ENCODE peak calls at places on chromosomes 12 and 14, in nine cellular contexts. One of them, this sample, is unnamed.

GRCh38 chr12:103773109-103773905 is 67.7 kb downstream of the NT5DC3 start:
- DNase-seq in effector memory CD8-positive, alpha-beta T cell: no peak
- DNase-seq in stimulated activated CD8-positive, alpha-beta memory T cell treated with anti-CD3 and anti-CD28 coated beads, Interleukin-2, amount 100 ng/mL, for 48 hours: no peak
- DNase-seq in HT1080: no peak
- DNase-seq in skeletal muscle cell: no peak
- DNase-seq in stimulated activated CD4-positive, alpha-beta T cell treated with anti-CD3 and anti-CD28 coated beads, Interleukin-12 subunit alpha, Interleukin-12 subunit beta, amount 100 ng/mL, for 4 hours: no peak
- DNase-seq in Panc1: no peak
- DNase-seq in NCI-H460: no peak
- DNase-seq in AG20443: no peak
- DNase-seq in this sample: no peak

GRCh38 chr14:74568380-74568649 is 43.7 kb downstream of the LTBP2 start:
- DNase-seq in effector memory CD8-positive, alpha-beta T cell: no peak
- DNase-seq in stimulated activated CD8-positive, alpha-beta memory T cell treated with anti-CD3 and anti-CD28 coated beads, Interleukin-2, amount 100 ng/mL, for 48 hours: no peak
- DNase-seq in HT1080: no peak
- DNase-seq in skeletal muscle cell: no peak
- DNase-seq in stimulated activated CD4-positive, alpha-beta T cell treated with anti-CD3 and anti-CD28 coated beads, Interleukin-12 subunit alpha, Interleukin-12 subunit beta, amount 100 ng/mL, for 4 hours: no peak
- DNase-seq in Panc1: no peak
- DNase-seq in NCI-H460: no peak
- DNase-seq in AG20443: no peak
- DNase-seq in this sample: no peak

GRCh38 chr12:29039013-29039412 is 110.1 kb upstream of the FAR2 start:
- DNase-seq in effector memory CD8-positive, alpha-beta T cell: no peak
- DNase-seq in stimulated activated CD8-positive, alpha-beta memory T cell treated with anti-CD3 and anti-CD28 coated beads, Interleukin-2, amount 100 ng/mL, for 48 hours: no peak
- DNase-seq in HT1080: no peak
- DNase-seq in skeletal muscle cell: peak
- DNase-seq in stimulated activated CD4-positive, alpha-beta T cell treated with anti-CD3 and anti-CD28 coated beads, Interleukin-12 subunit alpha, Interleukin-12 subunit beta, amount 100 ng/mL, for 4 hours: no peak
- DNase-seq in Panc1: no peak
- DNase-seq in NCI-H460: no peak
- DNase-seq in AG20443: peak
- DNase-seq in this sample: no peak

GRCh38 chr12:110641512-110641911 is 27.6 kb downstream of the TCTN1 start:
- DNase-seq in effector memory CD8-positive, alpha-beta T cell: no peak
- DNase-seq in stimulated activated CD8-positive, alpha-beta memory T cell treated with anti-CD3 and anti-CD28 coated beads, Interleukin-2, amount 100 ng/mL, for 48 hours: no peak
- DNase-seq in HT1080: no peak
- DNase-seq in skeletal muscle cell: peak
- DNase-seq in stimulated activated CD4-positive, alpha-beta T cell treated with anti-CD3 and anti-CD28 coated beads, Interleukin-12 subunit alpha, Interleukin-12 subunit beta, amount 100 ng/mL, for 4 hours: no peak
- DNase-seq in Panc1: no peak
- DNase-seq in NCI-H460: no peak
- DNase-seq in AG20443: no peak
- DNase-seq in this sample: no peak

GRCh38 chr14:71187633-71188356 is 280.5 kb downstream of the PCNX1 start:
- DNase-seq in effector memory CD8-positive, alpha-beta T cell: no peak
- DNase-seq in stimulated activated CD8-positive, alpha-beta memory T cell treated with anti-CD3 and anti-CD28 coated beads, Interleukin-2, amount 100 ng/mL, for 48 hours: no peak
- DNase-seq in HT1080: no peak
- DNase-seq in skeletal muscle cell: no peak
- DNase-seq in stimulated activated CD4-positive, alpha-beta T cell treated with anti-CD3 and anti-CD28 coated beads, Interleukin-12 subunit alpha, Interleukin-12 subunit beta, amount 100 ng/mL, for 4 hours: no peak
- DNase-seq in Panc1: no peak
- DNase-seq in NCI-H460: no peak
- DNase-seq in AG20443: no peak
- DNase-seq in this sample: no peak

GRCh38 chr14:23093993-23094665 is 807 bp downstream of the ACIN1 start:
- DNase-seq in effector memory CD8-positive, alpha-beta T cell: no peak
- DNase-seq in stimulated activated CD8-positive, alpha-beta memory T cell treated with anti-CD3 and anti-CD28 coated beads, Interleukin-2, amount 100 ng/mL, for 48 hours: no peak
- DNase-seq in HT1080: no peak
- DNase-seq in skeletal muscle cell: peak
- DNase-seq in stimulated activated CD4-positive, alpha-beta T cell treated with anti-CD3 and anti-CD28 coated beads, Interleukin-12 subunit alpha, Interleukin-12 subunit beta, amount 100 ng/mL, for 4 hours: no peak
- DNase-seq in Panc1: no peak
- DNase-seq in NCI-H460: no peak
- DNase-seq in AG20443: no peak
- DNase-seq in this sample: peak

GRCh38 chr14:22871962-22872832 is 657 bp downstream of the LRP10 start:
- DNase-seq in effector memory CD8-positive, alpha-beta T cell: peak
- DNase-seq in stimulated activated CD8-positive, alpha-beta memory T cell treated with anti-CD3 and anti-CD28 coated beads, Interleukin-2, amount 100 ng/mL, for 48 hours: peak
- DNase-seq in HT1080: peak
- DNase-seq in skeletal muscle cell: no peak
- DNase-seq in stimulated activated CD4-positive, alpha-beta T cell treated with anti-CD3 and anti-CD28 coated beads, Interleukin-12 subunit alpha, Interleukin-12 subunit beta, amount 100 ng/mL, for 4 hours: peak
- DNase-seq in Panc1: no peak
- DNase-seq in NCI-H460: peak
- DNase-seq in AG20443: peak
- DNase-seq in this sample: peak

GRCh38 chr12:56304276-56304675 is 4.1 kb upstream of the CS start:
- DNase-seq in effector memory CD8-positive, alpha-beta T cell: no peak
- DNase-seq in stimulated activated CD8-positive, alpha-beta memory T cell treated with anti-CD3 and anti-CD28 coated beads, Interleukin-2, amount 100 ng/mL, for 48 hours: no peak
- DNase-seq in HT1080: no peak
- DNase-seq in skeletal muscle cell: no peak
- DNase-seq in stimulated activated CD4-positive, alpha-beta T cell treated with anti-CD3 and anti-CD28 coated beads, Interleukin-12 subunit alpha, Interleukin-12 subunit beta, amount 100 ng/mL, for 4 hours: no peak
- DNase-seq in Panc1: no peak
- DNase-seq in NCI-H460: peak
- DNase-seq in AG20443: no peak
- DNase-seq in this sample: no peak

GRCh38 chr12:69151254-69151751 is 88.1 kb upstream of the CPSF6 start:
- DNase-seq in effector memory CD8-positive, alpha-beta T cell: no peak
- DNase-seq in stimulated activated CD8-positive, alpha-beta memory T cell treated with anti-CD3 and anti-CD28 coated beads, Interleukin-2, amount 100 ng/mL, for 48 hours: no peak
- DNase-seq in HT1080: no peak
- DNase-seq in skeletal muscle cell: peak
- DNase-seq in stimulated activated CD4-positive, alpha-beta T cell treated with anti-CD3 and anti-CD28 coated beads, Interleukin-12 subunit alpha, Interleukin-12 subunit beta, amount 100 ng/mL, for 4 hours: no peak
- DNase-seq in Panc1: no peak
- DNase-seq in NCI-H460: no peak
- DNase-seq in AG20443: no peak
- DNase-seq in this sample: no peak

GRCh38 chr14:99579077-99579836 is 24.8 kb downstream of the CCDC85C start:
- DNase-seq in effector memory CD8-positive, alpha-beta T cell: no peak
- DNase-seq in stimulated activated CD8-positive, alpha-beta memory T cell treated with anti-CD3 and anti-CD28 coated beads, Interleukin-2, amount 100 ng/mL, for 48 hours: no peak
- DNase-seq in HT1080: no peak
- DNase-seq in skeletal muscle cell: no peak
- DNase-seq in stimulated activated CD4-positive, alpha-beta T cell treated with anti-CD3 and anti-CD28 coated beads, Interleukin-12 subunit alpha, Interleukin-12 subunit beta, amount 100 ng/mL, for 4 hours: no peak
- DNase-seq in Panc1: no peak
- DNase-seq in NCI-H460: no peak
- DNase-seq in AG20443: no peak
- DNase-seq in this sample: no peak

GRCh38 chr12:87136330-87136976 is 880.3 kb upstream of the MGAT4C start:
- DNase-seq in effector memory CD8-positive, alpha-beta T cell: no peak
- DNase-seq in stimulated activated CD8-positive, alpha-beta memory T cell treated with anti-CD3 and anti-CD28 coated beads, Interleukin-2, amount 100 ng/mL, for 48 hours: no peak
- DNase-seq in HT1080: peak
- DNase-seq in skeletal muscle cell: peak
- DNase-seq in stimulated activated CD4-positive, alpha-beta T cell treated with anti-CD3 and anti-CD28 coated beads, Interleukin-12 subunit alpha, Interleukin-12 subunit beta, amount 100 ng/mL, for 4 hours: no peak
- DNase-seq in Panc1: no peak
- DNase-seq in NCI-H460: peak
- DNase-seq in AG20443: peak
- DNase-seq in this sample: no peak

GRCh38 chr14:91867316-91867988 is at the start of gene TC2N:
- DNase-seq in effector memory CD8-positive, alpha-beta T cell: peak
- DNase-seq in stimulated activated CD8-positive, alpha-beta memory T cell treated with anti-CD3 and anti-CD28 coated beads, Interleukin-2, amount 100 ng/mL, for 48 hours: no peak
- DNase-seq in HT1080: no peak
- DNase-seq in skeletal muscle cell: no peak
- DNase-seq in stimulated activated CD4-positive, alpha-beta T cell treated with anti-CD3 and anti-CD28 coated beads, Interleukin-12 subunit alpha, Interleukin-12 subunit beta, amount 100 ng/mL, for 4 hours: no peak
- DNase-seq in Panc1: no peak
- DNase-seq in NCI-H460: no peak
- DNase-seq in AG20443: no peak
- DNase-seq in this sample: no peak

GRCh38 chr14:96168581-96168980 is 36.1 kb upstream of the BDKRB2 start:
- DNase-seq in effector memory CD8-positive, alpha-beta T cell: no peak
- DNase-seq in stimulated activated CD8-positive, alpha-beta memory T cell treated with anti-CD3 and anti-CD28 coated beads, Interleukin-2, amount 100 ng/mL, for 48 hours: no peak
- DNase-seq in HT1080: no peak
- DNase-seq in skeletal muscle cell: no peak
- DNase-seq in stimulated activated CD4-positive, alpha-beta T cell treated with anti-CD3 and anti-CD28 coated beads, Interleukin-12 subunit alpha, Interleukin-12 subunit beta, amount 100 ng/mL, for 4 hours: no peak
- DNase-seq in Panc1: no peak
- DNase-seq in NCI-H460: no peak
- DNase-seq in AG20443: no peak
- DNase-seq in this sample: no peak

GRCh38 chr12:26810330-26810729 is 22.7 kb downstream of the ITPR2 start:
- DNase-seq in effector memory CD8-positive, alpha-beta T cell: no peak
- DNase-seq in stimulated activated CD8-positive, alpha-beta memory T cell treated with anti-CD3 and anti-CD28 coated beads, Interleukin-2, amount 100 ng/mL, for 48 hours: no peak
- DNase-seq in HT1080: no peak
- DNase-seq in skeletal muscle cell: peak
- DNase-seq in stimulated activated CD4-positive, alpha-beta T cell treated with anti-CD3 and anti-CD28 coated beads, Interleukin-12 subunit alpha, Interleukin-12 subunit beta, amount 100 ng/mL, for 4 hours: no peak
- DNase-seq in Panc1: no peak
- DNase-seq in NCI-H460: no peak
- DNase-seq in AG20443: peak
- DNase-seq in this sample: no peak

GRCh38 chr14:54625158-54625557 is 58.2 kb downstream of the SAMD4A start:
- DNase-seq in effector memory CD8-positive, alpha-beta T cell: no peak
- DNase-seq in stimulated activated CD8-positive, alpha-beta memory T cell treated with anti-CD3 and anti-CD28 coated beads, Interleukin-2, amount 100 ng/mL, for 48 hours: no peak
- DNase-seq in HT1080: no peak
- DNase-seq in skeletal muscle cell: no peak
- DNase-seq in stimulated activated CD4-positive, alpha-beta T cell treated with anti-CD3 and anti-CD28 coated beads, Interleukin-12 subunit alpha, Interleukin-12 subunit beta, amount 100 ng/mL, for 4 hours: no peak
- DNase-seq in Panc1: no peak
- DNase-seq in NCI-H460: peak
- DNase-seq in AG20443: peak
- DNase-seq in this sample: no peak

GRCh38 chr14:71321556-71322315 is 414.5 kb downstream of the PCNX1 start:
- DNase-seq in effector memory CD8-positive, alpha-beta T cell: no peak
- DNase-seq in stimulated activated CD8-positive, alpha-beta memory T cell treated with anti-CD3 and anti-CD28 coated beads, Interleukin-2, amount 100 ng/mL, for 48 hours: no peak
- DNase-seq in HT1080: peak
- DNase-seq in skeletal muscle cell: peak
- DNase-seq in stimulated activated CD4-positive, alpha-beta T cell treated with anti-CD3 and anti-CD28 coated beads, Interleukin-12 subunit alpha, Interleukin-12 subunit beta, amount 100 ng/mL, for 4 hours: no peak
- DNase-seq in Panc1: peak
- DNase-seq in NCI-H460: no peak
- DNase-seq in AG20443: peak
- DNase-seq in this sample: no peak

GRCh38 chr12:74476234-74476633 is 61.4 kb upstream of the ATXN7L3B start:
- DNase-seq in effector memory CD8-positive, alpha-beta T cell: no peak
- DNase-seq in stimulated activated CD8-positive, alpha-beta memory T cell treated with anti-CD3 and anti-CD28 coated beads, Interleukin-2, amount 100 ng/mL, for 48 hours: no peak
- DNase-seq in HT1080: no peak
- DNase-seq in skeletal muscle cell: no peak
- DNase-seq in stimulated activated CD4-positive, alpha-beta T cell treated with anti-CD3 and anti-CD28 coated beads, Interleukin-12 subunit alpha, Interleukin-12 subunit beta, amount 100 ng/mL, for 4 hours: no peak
- DNase-seq in Panc1: no peak
- DNase-seq in NCI-H460: no peak
- DNase-seq in AG20443: no peak
- DNase-seq in this sample: no peak

GRCh38 chr14:80212025-80212402 is 710 bp upstream of the DIO2 start:
- DNase-seq in effector memory CD8-positive, alpha-beta T cell: no peak
- DNase-seq in stimulated activated CD8-positive, alpha-beta memory T cell treated with anti-CD3 and anti-CD28 coated beads, Interleukin-2, amount 100 ng/mL, for 48 hours: no peak
- DNase-seq in HT1080: peak
- DNase-seq in skeletal muscle cell: no peak
- DNase-seq in stimulated activated CD4-positive, alpha-beta T cell treated with anti-CD3 and anti-CD28 coated beads, Interleukin-12 subunit alpha, Interleukin-12 subunit beta, amount 100 ng/mL, for 4 hours: no peak
- DNase-seq in Panc1: no peak
- DNase-seq in NCI-H460: peak
- DNase-seq in AG20443: peak
- DNase-seq in this sample: peak

GRCh38 chr12:77746108-77746507 is 84.6 kb upstream of the NAV3 start:
- DNase-seq in effector memory CD8-positive, alpha-beta T cell: no peak
- DNase-seq in stimulated activated CD8-positive, alpha-beta memory T cell treated with anti-CD3 and anti-CD28 coated beads, Interleukin-2, amount 100 ng/mL, for 48 hours: no peak
- DNase-seq in HT1080: peak
- DNase-seq in skeletal muscle cell: no peak
- DNase-seq in stimulated activated CD4-positive, alpha-beta T cell treated with anti-CD3 and anti-CD28 coated beads, Interleukin-12 subunit alpha, Interleukin-12 subunit beta, amount 100 ng/mL, for 4 hours: no peak
- DNase-seq in Panc1: no peak
- DNase-seq in NCI-H460: no peak
- DNase-seq in AG20443: no peak
- DNase-seq in this sample: peak

GRCh38 chr12:128861226-128862016 is 8.1 kb downstream of the GLT1D1 start:
- DNase-seq in effector memory CD8-positive, alpha-beta T cell: no peak
- DNase-seq in stimulated activated CD8-positive, alpha-beta memory T cell treated with anti-CD3 and anti-CD28 coated beads, Interleukin-2, amount 100 ng/mL, for 48 hours: no peak
- DNase-seq in HT1080: no peak
- DNase-seq in skeletal muscle cell: no peak
- DNase-seq in stimulated activated CD4-positive, alpha-beta T cell treated with anti-CD3 and anti-CD28 coated beads, Interleukin-12 subunit alpha, Interleukin-12 subunit beta, amount 100 ng/mL, for 4 hours: no peak
- DNase-seq in Panc1: no peak
- DNase-seq in NCI-H460: no peak
- DNase-seq in AG20443: no peak
- DNase-seq in this sample: no peak

GRCh38 chr14:85443001-85443400 is 86.9 kb upstream of the FLRT2 start:
- DNase-seq in effector memory CD8-positive, alpha-beta T cell: no peak
- DNase-seq in stimulated activated CD8-positive, alpha-beta memory T cell treated with anti-CD3 and anti-CD28 coated beads, Interleukin-2, amount 100 ng/mL, for 48 hours: no peak
- DNase-seq in HT1080: no peak
- DNase-seq in skeletal muscle cell: no peak
- DNase-seq in stimulated activated CD4-positive, alpha-beta T cell treated with anti-CD3 and anti-CD28 coated beads, Interleukin-12 subunit alpha, Interleukin-12 subunit beta, amount 100 ng/mL, for 4 hours: no peak
- DNase-seq in Panc1: no peak
- DNase-seq in NCI-H460: no peak
- DNase-seq in AG20443: no peak
- DNase-seq in this sample: no peak

GRCh38 chr14:42671636-42672035 is 1065.0 kb downstream of the LRFN5 start:
- DNase-seq in effector memory CD8-positive, alpha-beta T cell: no peak
- DNase-seq in stimulated activated CD8-positive, alpha-beta memory T cell treated with anti-CD3 and anti-CD28 coated beads, Interleukin-2, amount 100 ng/mL, for 48 hours: no peak
- DNase-seq in HT1080: peak
- DNase-seq in skeletal muscle cell: peak
- DNase-seq in stimulated activated CD4-positive, alpha-beta T cell treated with anti-CD3 and anti-CD28 coated beads, Interleukin-12 subunit alpha, Interleukin-12 subunit beta, amount 100 ng/mL, for 4 hours: no peak
- DNase-seq in Panc1: no peak
- DNase-seq in NCI-H460: no peak
- DNase-seq in AG20443: no peak
- DNase-seq in this sample: no peak

GRCh38 chr14:104362761-104363605 is 216.6 kb upstream of the C14orf180 start:
- DNase-seq in effector memory CD8-positive, alpha-beta T cell: no peak
- DNase-seq in stimulated activated CD8-positive, alpha-beta memory T cell treated with anti-CD3 and anti-CD28 coated beads, Interleukin-2, amount 100 ng/mL, for 48 hours: no peak
- DNase-seq in HT1080: no peak
- DNase-seq in skeletal muscle cell: no peak
- DNase-seq in stimulated activated CD4-positive, alpha-beta T cell treated with anti-CD3 and anti-CD28 coated beads, Interleukin-12 subunit alpha, Interleukin-12 subunit beta, amount 100 ng/mL, for 4 hours: no peak
- DNase-seq in Panc1: no peak
- DNase-seq in NCI-H460: no peak
- DNase-seq in AG20443: no peak
- DNase-seq in this sample: no peak

GRCh38 chr14:100726812-100727564 is at the start of gene DLK1:
- DNase-seq in effector memory CD8-positive, alpha-beta T cell: no peak
- DNase-seq in stimulated activated CD8-positive, alpha-beta memory T cell treated with anti-CD3 and anti-CD28 coated beads, Interleukin-2, amount 100 ng/mL, for 48 hours: no peak
- DNase-seq in HT1080: no peak
- DNase-seq in skeletal muscle cell: no peak
- DNase-seq in stimulated activated CD4-positive, alpha-beta T cell treated with anti-CD3 and anti-CD28 coated beads, Interleukin-12 subunit alpha, Interleukin-12 subunit beta, amount 100 ng/mL, for 4 hours: no peak
- DNase-seq in Panc1: no peak
- DNase-seq in NCI-H460: no peak
- DNase-seq in AG20443: no peak
- DNase-seq in this sample: no peak

GRCh38 chr14:88204221-88204620 is 118.8 kb downstream of the KCNK10 start:
- DNase-seq in effector memory CD8-positive, alpha-beta T cell: no peak
- DNase-seq in stimulated activated CD8-positive, alpha-beta memory T cell treated with anti-CD3 and anti-CD28 coated beads, Interleukin-2, amount 100 ng/mL, for 48 hours: no peak
- DNase-seq in HT1080: no peak
- DNase-seq in skeletal muscle cell: no peak
- DNase-seq in stimulated activated CD4-positive, alpha-beta T cell treated with anti-CD3 and anti-CD28 coated beads, Interleukin-12 subunit alpha, Interleukin-12 subunit beta, amount 100 ng/mL, for 4 hours: no peak
- DNase-seq in Panc1: no peak
- DNase-seq in NCI-H460: no peak
- DNase-seq in AG20443: no peak
- DNase-seq in this sample: no peak

GRCh38 chr12:75564398-75564797 is 53.0 kb upstream of the KRR1 start:
- DNase-seq in effector memory CD8-positive, alpha-beta T cell: no peak
- DNase-seq in stimulated activated CD8-positive, alpha-beta memory T cell treated with anti-CD3 and anti-CD28 coated beads, Interleukin-2, amount 100 ng/mL, for 48 hours: no peak
- DNase-seq in HT1080: no peak
- DNase-seq in skeletal muscle cell: no peak
- DNase-seq in stimulated activated CD4-positive, alpha-beta T cell treated with anti-CD3 and anti-CD28 coated beads, Interleukin-12 subunit alpha, Interleukin-12 subunit beta, amount 100 ng/mL, for 4 hours: no peak
- DNase-seq in Panc1: no peak
- DNase-seq in NCI-H460: no peak
- DNase-seq in AG20443: peak
- DNase-seq in this sample: no peak

GRCh38 chr14:70893842-70894237 is 13.4 kb upstream of the PCNX1 start:
- DNase-seq in effector memory CD8-positive, alpha-beta T cell: no peak
- DNase-seq in stimulated activated CD8-positive, alpha-beta memory T cell treated with anti-CD3 and anti-CD28 coated beads, Interleukin-2, amount 100 ng/mL, for 48 hours: no peak
- DNase-seq in HT1080: no peak
- DNase-seq in skeletal muscle cell: no peak
- DNase-seq in stimulated activated CD4-positive, alpha-beta T cell treated with anti-CD3 and anti-CD28 coated beads, Interleukin-12 subunit alpha, Interleukin-12 subunit beta, amount 100 ng/mL, for 4 hours: no peak
- DNase-seq in Panc1: no peak
- DNase-seq in NCI-H460: no peak
- DNase-seq in AG20443: no peak
- DNase-seq in this sample: no peak

GRCh38 chr12:88575361-88575959 is 4.8 kb downstream of the KITLG start:
- DNase-seq in effector memory CD8-positive, alpha-beta T cell: no peak
- DNase-seq in stimulated activated CD8-positive, alpha-beta memory T cell treated with anti-CD3 and anti-CD28 coated beads, Interleukin-2, amount 100 ng/mL, for 48 hours: no peak
- DNase-seq in HT1080: no peak
- DNase-seq in skeletal muscle cell: no peak
- DNase-seq in stimulated activated CD4-positive, alpha-beta T cell treated with anti-CD3 and anti-CD28 coated beads, Interleukin-12 subunit alpha, Interleukin-12 subunit beta, amount 100 ng/mL, for 4 hours: no peak
- DNase-seq in Panc1: no peak
- DNase-seq in NCI-H460: no peak
- DNase-seq in AG20443: no peak
- DNase-seq in this sample: no peak

GRCh38 chr12:15208871-15209656 is 12.2 kb downstream of the RERG start:
- DNase-seq in effector memory CD8-positive, alpha-beta T cell: no peak
- DNase-seq in stimulated activated CD8-positive, alpha-beta memory T cell treated with anti-CD3 and anti-CD28 coated beads, Interleukin-2, amount 100 ng/mL, for 48 hours: no peak
- DNase-seq in HT1080: peak
- DNase-seq in skeletal muscle cell: no peak
- DNase-seq in stimulated activated CD4-positive, alpha-beta T cell treated with anti-CD3 and anti-CD28 coated beads, Interleukin-12 subunit alpha, Interleukin-12 subunit beta, amount 100 ng/mL, for 4 hours: no peak
- DNase-seq in Panc1: no peak
- DNase-seq in NCI-H460: no peak
- DNase-seq in AG20443: peak
- DNase-seq in this sample: no peak

GRCh38 chr12:93808169-93808899 is 131.2 kb downstream of the CRADD start:
- DNase-seq in effector memory CD8-positive, alpha-beta T cell: no peak
- DNase-seq in stimulated activated CD8-positive, alpha-beta memory T cell treated with anti-CD3 and anti-CD28 coated beads, Interleukin-2, amount 100 ng/mL, for 48 hours: no peak
- DNase-seq in HT1080: no peak
- DNase-seq in skeletal muscle cell: no peak
- DNase-seq in stimulated activated CD4-positive, alpha-beta T cell treated with anti-CD3 and anti-CD28 coated beads, Interleukin-12 subunit alpha, Interleukin-12 subunit beta, amount 100 ng/mL, for 4 hours: no peak
- DNase-seq in Panc1: no peak
- DNase-seq in NCI-H460: no peak
- DNase-seq in AG20443: no peak
- DNase-seq in this sample: no peak

GRCh38 chr12:122421815-122422737 is at the start of gene CLIP1:
- DNase-seq in effector memory CD8-positive, alpha-beta T cell: peak
- DNase-seq in stimulated activated CD8-positive, alpha-beta memory T cell treated with anti-CD3 and anti-CD28 coated beads, Interleukin-2, amount 100 ng/mL, for 48 hours: peak
- DNase-seq in HT1080: peak
- DNase-seq in skeletal muscle cell: no peak
- DNase-seq in stimulated activated CD4-positive, alpha-beta T cell treated with anti-CD3 and anti-CD28 coated beads, Interleukin-12 subunit alpha, Interleukin-12 subunit beta, amount 100 ng/mL, for 4 hours: peak
- DNase-seq in Panc1: no peak
- DNase-seq in NCI-H460: peak
- DNase-seq in AG20443: peak
- DNase-seq in this sample: peak

This sample was measured in GM19239.